ENCODE peak calls at places on chromosomes 1 and 21, in eight cellular contexts. G is stomach, D is left ventricle myocardium inferior, I is mesendoderm, J is RWPE2, P is RWPE1, M is neural progenitor cell, V is PC-9. K is an unnamed sample.

GRCh38 chr1:32816676-32817158 is 441 bp downstream of the YARS1 start:
- DNase-seq in G (no peak), D (no peak), I (peak), J (no peak), P (peak), M (no peak), V (no peak), K (peak)

GRCh38 chr1:2831596-2832212 is 30.2 kb upstream of the TTC34 start:
- DNase-seq in G (no peak), D (no peak), I (no peak), J (peak), P (no peak), M (no peak), V (no peak), K (no peak)

GRCh38 chr1:90729484-90730246 is 12.6 kb upstream of the BARHL2 start:
- DNase-seq in G (no peak), D (no peak), I (peak), J (no peak), P (no peak), M (peak), V (no peak), K (no peak)

GRCh38 chr1:10602936-10603335 is 128.2 kb downstream of the PEX14 start:
- DNase-seq in G (no peak), D (no peak), I (no peak), J (no peak), P (no peak), M (no peak), V (no peak), K (no peak)

GRCh38 chr1:6948861-6949260 is 163.6 kb downstream of the CAMTA1 start:
- DNase-seq in G (no peak), D (no peak), I (no peak), J (no peak), P (peak), M (no peak), V (no peak), K (no peak)

GRCh38 chr1:70874826-70875225 is 172.8 kb downstream of the PTGER3 start:
- DNase-seq in G (no peak), D (no peak), I (peak), J (no peak), P (no peak), M (no peak), V (peak), K (no peak)

GRCh38 chr1:145871994-145872411 is 13.1 kb upstream of the PIAS3 start:
- DNase-seq in G (peak), D (peak), I (peak), J (no peak), P (no peak), M (peak), V (no peak), K (peak)

GRCh38 chr1:16075337-16076002 is 2.0 kb upstream of the FAM131C start:
- DNase-seq in G (peak), D (peak), I (no peak), J (no peak), P (no peak), M (no peak), V (no peak), K (peak)

GRCh38 chr1:20511518-20512428 is 3.8 kb upstream of the MUL1 start:
- DNase-seq in G (no peak), D (no peak), I (no peak), J (no peak), P (no peak), M (no peak), V (peak), K (no peak)

GRCh38 chr1:29148656-29149491 is 25.2 kb upstream of the TMEM200B start:
- DNase-seq in G (no peak), D (no peak), I (no peak), J (no peak), P (no peak), M (no peak), V (no peak), K (no peak)

GRCh38 chr1:43444151-43444826 is 9.4 kb downstream of the HYI start:
- DNase-seq in G (no peak), D (no peak), I (no peak), J (no peak), P (no peak), M (no peak), V (no peak), K (no peak)

GRCh38 chr1:162612606-162613400 is 19.5 kb upstream of the DDR2 start:
- DNase-seq in G (no peak), D (peak), I (no peak), J (no peak), P (no peak), M (no peak), V (no peak), K (peak)

GRCh38 chr1:67429011-67429527 is 1.1 kb downstream of the SERBP1 start:
- DNase-seq in G (no peak), D (no peak), I (no peak), J (no peak), P (no peak), M (peak), V (no peak), K (no peak)

GRCh38 chr21:32753818-32754610 is 17.5 kb downstream of the PAXBP1 start:
- DNase-seq in G (no peak), D (no peak), I (no peak), J (no peak), P (peak), M (no peak), V (no peak), K (no peak)

GRCh38 chr1:5933676-5934057 is 58.6 kb downstream of the NPHP4 start:
- DNase-seq in G (no peak), D (no peak), I (no peak), J (no peak), P (no peak), M (no peak), V (no peak), K (no peak)

GRCh38 chr1:244941121-244941520 is 76.8 kb upstream of the HNRNPU start:
- DNase-seq in G (no peak), D (no peak), I (no peak), J (no peak), P (no peak), M (no peak), V (no peak), K (no peak)

GRCh38 chr1:31467005-31467674 is 54.1 kb downstream of the SERINC2 start:
- DNase-seq in G (no peak), D (no peak), I (no peak), J (no peak), P (no peak), M (no peak), V (no peak), K (no peak)

GRCh38 chr1:66641851-66642473 is 108.0 kb downstream of the SGIP1 start:
- DNase-seq in G (no peak), D (no peak), I (peak), J (no peak), P (no peak), M (no peak), V (no peak), K (no peak)

DNA sequence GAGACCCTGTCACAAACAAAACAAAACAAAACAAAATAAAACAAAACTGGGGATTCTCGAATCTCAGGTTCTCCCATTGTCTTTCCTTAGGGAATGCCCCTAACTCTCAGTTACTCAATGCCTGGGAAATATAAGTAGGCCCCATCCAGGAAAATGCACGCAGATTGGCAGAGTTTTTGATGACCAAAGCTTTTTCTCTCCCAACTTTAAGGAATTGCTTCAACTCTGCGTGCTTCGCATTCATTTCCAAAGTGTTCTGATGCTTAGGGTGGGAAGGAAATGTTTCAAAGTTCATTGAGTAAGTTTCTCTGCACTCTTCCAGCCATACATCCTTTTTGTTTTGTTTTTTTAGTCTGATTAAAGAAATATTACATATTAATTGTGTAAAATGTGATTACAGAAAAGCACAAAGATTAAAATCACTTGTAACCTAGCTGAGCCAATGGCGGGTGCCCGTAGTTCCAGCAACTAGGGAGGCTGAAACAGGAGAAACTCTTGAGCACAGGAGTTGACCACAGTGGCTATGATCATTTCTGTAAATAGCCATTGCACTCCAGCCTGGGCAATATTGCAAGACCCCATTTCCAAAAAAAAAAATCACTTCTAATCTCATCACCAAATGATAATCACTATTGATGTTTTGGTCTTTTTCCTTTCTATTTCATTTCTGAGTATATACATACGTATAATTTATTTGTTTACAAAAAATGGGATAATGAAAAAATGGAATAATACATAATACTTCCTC is 18.4 kb upstream of the EVI5 start:
- DNase-seq in G (no peak), D (no peak), I (no peak), J (no peak), P (no peak), M (no peak), V (no peak), K (no peak)
- H3K27ac ChIP-seq in G (no peak), D (no peak), I (no peak), J (peak), P (no peak), M (no peak), V (no peak), K (no peak)

GRCh38 chr21:35547946-35548774 is 499.1 kb upstream of the RUNX1 start:
- DNase-seq in G (no peak), D (no peak), I (no peak), J (no peak), P (no peak), M (no peak), V (no peak), K (no peak)
- H3K27ac ChIP-seq in G (no peak), D (no peak), I (no peak), J (no peak), P (no peak), M (no peak), V (no peak), K (no peak)

DNA sequence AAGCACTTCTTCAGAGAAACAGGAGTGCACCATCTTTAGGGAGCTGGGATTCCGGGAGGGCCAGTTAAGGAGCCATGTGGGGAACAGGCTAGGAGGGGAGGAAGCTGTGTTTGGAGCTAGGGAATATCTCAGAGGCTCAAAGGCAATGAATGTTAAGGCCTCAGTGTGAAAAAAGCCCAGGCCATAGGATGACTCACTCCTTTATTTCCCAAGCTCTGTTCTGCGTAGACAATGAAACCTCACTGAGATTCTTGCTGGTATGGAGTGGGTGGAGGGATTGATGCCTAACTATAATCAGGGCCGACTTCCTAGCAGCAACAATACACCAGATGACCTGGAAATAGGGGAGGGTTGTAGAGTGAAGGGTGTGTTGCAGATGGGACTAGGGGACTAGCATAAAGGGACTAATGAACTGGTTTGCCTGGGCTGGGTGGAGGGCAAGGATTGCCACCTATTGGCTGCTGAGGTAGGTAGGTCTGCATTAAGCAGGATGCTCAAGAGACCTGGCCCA is 2.1 kb downstream of the GNAT2 start:
- DNase-seq in G (no peak), D (no peak), I (peak), J (no peak), P (peak), M (peak), V (peak), K (no peak)
- H3K27ac ChIP-seq in G (peak), D (peak), I (peak), J (peak), P (peak), M (no peak), V (peak), K (peak)

DNA sequence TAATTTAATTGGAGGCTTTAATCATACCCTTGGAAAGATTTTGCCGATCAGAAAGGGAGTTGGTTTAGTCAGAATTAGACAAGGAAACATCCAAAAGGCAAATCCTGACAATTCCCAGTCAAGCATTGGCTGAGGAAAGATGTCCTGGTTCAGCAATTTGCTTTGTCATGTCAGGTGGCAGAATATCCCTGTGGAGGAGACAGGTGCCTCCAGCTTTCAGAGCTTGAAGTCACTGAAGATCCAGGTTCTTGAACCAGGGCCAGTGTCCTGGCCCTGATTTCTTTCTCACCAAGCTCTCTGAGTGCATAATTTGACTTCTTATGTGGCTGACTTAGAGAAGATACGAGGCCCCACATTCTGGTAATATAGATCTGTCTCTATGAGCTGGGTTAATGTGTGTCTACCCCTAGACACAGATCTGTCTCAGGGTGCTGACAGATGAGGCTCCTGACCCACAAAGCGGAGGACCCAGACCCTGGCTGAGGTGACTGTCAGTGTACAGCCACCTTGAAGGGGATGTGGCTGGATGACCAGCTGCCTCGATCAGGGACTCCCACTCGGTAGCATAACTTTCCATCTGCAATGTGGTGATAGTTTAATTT is 118.9 kb downstream of the HHAT start:
- DNase-seq in G (no peak), D (no peak), I (no peak), J (no peak), P (no peak), M (no peak), V (no peak), K (no peak)
- H3K27ac ChIP-seq in G (no peak), D (no peak), I (no peak), J (no peak), P (no peak), M (peak), V (no peak), K (no peak)

GRCh38 chr1:116329524-116330341 is 43.3 kb upstream of the ATP1A1 start:
- DNase-seq in G (no peak), D (no peak), I (no peak), J (no peak), P (no peak), M (no peak), V (peak), K (no peak)

GRCh38 chr1:116330846-116331245 is 42.2 kb upstream of the ATP1A1 start:
- DNase-seq in G (no peak), D (no peak), I (no peak), J (no peak), P (no peak), M (no peak), V (peak), K (no peak)

GRCh38 chr1:116328671-116329070 is 44.4 kb upstream of the ATP1A1 start:
- DNase-seq in G (no peak), D (no peak), I (no peak), J (no peak), P (no peak), M (no peak), V (no peak), K (no peak)

GRCh38 chr1:116331523-116331922 is 41.5 kb upstream of the ATP1A1 start:
- DNase-seq in G (no peak), D (no peak), I (no peak), J (no peak), P (no peak), M (no peak), V (no peak), K (no peak)

GRCh38 chr1:116330342-116330652 is 42.7 kb upstream of the ATP1A1 start:
- DNase-seq in G (peak), D (no peak), I (no peak), J (no peak), P (no peak), M (no peak), V (peak), K (no peak)
- H3K27ac ChIP-seq in G (no peak), D (no peak), I (no peak), J (peak), P (no peak), M (no peak), V (peak), K (no peak)

DNA sequence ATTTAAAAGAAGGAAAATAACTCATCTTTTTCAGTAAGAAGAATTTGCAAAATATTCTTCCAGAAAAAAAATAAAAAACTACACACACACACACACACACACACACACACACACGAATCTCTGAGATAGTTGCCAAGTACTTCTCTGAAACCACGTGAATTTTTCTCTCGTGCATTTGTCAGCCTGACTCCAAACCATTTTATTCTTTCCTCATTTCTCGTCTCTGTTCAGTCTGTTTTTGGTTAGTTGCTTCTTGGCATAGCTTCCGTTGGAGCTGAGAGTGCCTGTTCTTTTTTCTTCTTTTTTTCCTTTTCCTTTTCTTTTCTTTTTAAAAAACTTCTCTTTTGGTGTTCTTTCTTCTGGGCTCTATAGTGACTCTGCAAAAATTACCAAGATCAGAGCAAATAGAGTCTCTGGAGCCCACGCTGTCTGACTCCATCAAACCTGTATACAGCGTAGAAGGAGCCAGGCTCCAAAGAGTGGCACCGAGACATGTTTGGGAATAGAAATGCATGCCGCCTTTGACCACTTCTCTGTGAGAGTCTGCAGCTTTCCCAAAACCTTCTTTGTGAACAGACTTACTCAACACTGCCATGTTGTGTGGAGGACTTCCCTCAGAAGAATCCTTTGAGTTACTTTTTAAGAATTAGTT is 55.1 kb downstream of the GORAB start:
- DNase-seq in G (no peak), D (no peak), I (no peak), J (no peak), P (no peak), M (no peak), V (no peak), K (no peak)
- H3K27ac ChIP-seq in G (peak), D (peak), I (no peak), J (no peak), P (no peak), M (no peak), V (no peak), K (no peak)